ENCODE peak calls at places on chromosomes 1 and 21, in ten cellular contexts. M, G, I, B, P, A, C, R, L and D are unnamed samples. For H3K27me3, the result is how much of the 10 kb centered on the place peaks cover.

GRCh38 chr1:17434591-17434990 is 4.9 kb downstream of the RCC2 start:
- DNase-seq in M (no peak), G (no peak), I (no peak), B (no peak), P (no peak), A (no peak), C (no peak), R (no peak), L (peak), D (no peak)

GRCh38 chr1:246214708-246215504 is 292.2 kb downstream of the SMYD3 start:
- DNase-seq in M (peak), G (no peak), I (no peak), B (peak), P (no peak), A (no peak), C (no peak), R (peak), L (peak), D (no peak)

GRCh38 chr1:94395231-94395630 is 23.0 kb upstream of the ABCD3 start:
- DNase-seq in M (no peak), G (no peak), I (no peak), B (no peak), P (no peak), A (no peak), C (no peak), R (no peak), L (no peak), D (no peak)

GRCh38 chr1:186188004-186188539 is 187.0 kb downstream of the TPR start:
- DNase-seq in M (peak), G (no peak), I (no peak), B (no peak), P (no peak), A (no peak), C (peak), R (peak), L (no peak), D (no peak)

GRCh38 chr1:170494369-170494768 is 37.6 kb upstream of the GORAB start:
- DNase-seq in M (no peak), G (no peak), I (no peak), B (peak), P (no peak), A (no peak), C (no peak), R (peak), L (no peak), D (no peak)

GRCh38 chr1:117967472-117967871 is 37.9 kb downstream of the WDR3 start:
- DNase-seq in M (peak), G (no peak), I (no peak), B (no peak), P (no peak), A (no peak), C (no peak), R (peak), L (no peak), D (no peak)

GRCh38 chr1:88291902-88292301 is 392.2 kb upstream of the PKN2 start:
- DNase-seq in M (no peak), G (no peak), I (no peak), B (no peak), P (peak), A (no peak), C (no peak), R (no peak), L (no peak), D (no peak)

GRCh38 chr1:61536174-61536573 is 188.8 kb downstream of the TM2D1 start:
- DNase-seq in M (no peak), G (no peak), I (no peak), B (no peak), P (no peak), A (no peak), C (no peak), R (no peak), L (no peak), D (no peak)

GRCh38 chr1:197674286-197674685 is 101.0 kb downstream of the DENND1B start:
- DNase-seq in M (no peak), G (no peak), I (no peak), B (no peak), P (peak), A (no peak), C (no peak), R (no peak), L (no peak), D (no peak)

GRCh38 chr21:15309022-15309590 is 244.3 kb upstream of the NRIP1 start:
- DNase-seq in M (no peak), G (no peak), I (no peak), B (no peak), P (no peak), A (no peak), C (no peak), R (no peak), L (no peak), D (no peak)

GRCh38 chr21:43361493-43362296 is 65.2 kb downstream of the SIK1 start:
- DNase-seq in M (peak), G (peak), I (no peak), B (peak), P (peak), A (peak), C (no peak), R (peak), L (no peak), D (peak)

GRCh38 chr1:117341123-117341522 is 26.1 kb upstream of the MAN1A2 start:
- DNase-seq in M (no peak), G (no peak), I (no peak), B (no peak), P (no peak), A (no peak), C (no peak), R (no peak), L (no peak), D (no peak)

GRCh38 chr1:100581096-100581705 is 43.3 kb downstream of the GPR88 start:
- DNase-seq in M (no peak), G (no peak), I (no peak), B (no peak), P (no peak), A (no peak), C (no peak), R (no peak), L (no peak), D (no peak)

GRCh38 chr1:232179896-232180760 is 449.8 kb downstream of the SIPA1L2 start:
- DNase-seq in M (no peak), G (no peak), I (no peak), B (no peak), P (no peak), A (no peak), C (no peak), R (no peak), L (no peak), D (no peak)

GRCh38 chr1:60822252-60822651 is 260.1 kb upstream of the NFIA start:
- DNase-seq in M (no peak), G (no peak), I (no peak), B (no peak), P (no peak), A (no peak), C (no peak), R (no peak), L (no peak), D (no peak)

GRCh38 chr21:35408401-35408800 is 359.3 kb upstream of the RUNX1 start:
- DNase-seq in M (no peak), G (no peak), I (no peak), B (no peak), P (no peak), A (no peak), C (no peak), R (no peak), L (no peak), D (no peak)

GRCh38 chr1:247452447-247453039 is 5.4 kb downstream of the OR2B11 start:
- DNase-seq in M (no peak), G (no peak), I (no peak), B (no peak), P (no peak), A (no peak), C (no peak), R (no peak), L (no peak), D (no peak)

GRCh38 chr1:201051399-201051798 is 27.9 kb upstream of the KIF21B start:
- DNase-seq in M (no peak), G (no peak), I (no peak), B (no peak), P (no peak), A (no peak), C (no peak), R (no peak), L (no peak), D (no peak)

GRCh38 chr1:39183503-39184353 is 20.8 kb upstream of the MACF1 start:
- DNase-seq in M (peak), G (no peak), I (peak), B (peak), P (peak), A (peak), C (peak), R (peak), L (peak), D (no peak)

GRCh38 chr1:192788184-192788583 is 20.7 kb upstream of the RGS2 start:
- DNase-seq in M (peak), G (no peak), I (no peak), B (no peak), P (no peak), A (no peak), C (no peak), R (peak), L (peak), D (no peak)

GRCh38 chr1:2534315-2534714 is 4.3 kb upstream of the HES5 start:
- DNase-seq in M (no peak), G (no peak), I (no peak), B (no peak), P (no peak), A (no peak), C (no peak), R (no peak), L (no peak), D (no peak)

GRCh38 chr1:172401907-172402306 is 18.6 kb upstream of the C1orf105 start:
- DNase-seq in M (no peak), G (no peak), I (no peak), B (no peak), P (peak), A (no peak), C (no peak), R (no peak), L (peak), D (no peak)

GRCh38 chr1:224497714-224498573 is 63.3 kb upstream of the WDR26 start:
- DNase-seq in M (peak), G (no peak), I (peak), B (peak), P (no peak), A (no peak), C (peak), R (peak), L (no peak), D (peak)

GRCh38 chr1:169708633-169709032 is 2.8 kb downstream of the SELL start:
- DNase-seq in M (no peak), G (no peak), I (no peak), B (no peak), P (no peak), A (no peak), C (no peak), R (no peak), L (no peak), D (no peak)

GRCh38 chr1:201022178-201022823 is 1.2 kb downstream of the KIF21B start:
- DNase-seq in M (no peak), G (no peak), I (no peak), B (no peak), P (no peak), A (no peak), C (no peak), R (no peak), L (no peak), D (no peak)

GRCh38 chr1:244057474-244058385 is 6.6 kb downstream of the ZBTB18 start:
- DNase-seq in M (no peak), G (no peak), I (no peak), B (no peak), P (no peak), A (no peak), C (no peak), R (no peak), L (no peak), D (no peak)

GRCh38 chr1:1630191-1630964 is 1.6 kb upstream of the MMP23B start:
- DNase-seq in M (peak), G (peak), I (peak), B (peak), P (no peak), A (peak), C (no peak), R (peak), L (no peak), D (peak)

GRCh38 chr1:220775238-220775853 is 11.4 kb upstream of the MTARC1 start:
- DNase-seq in M (peak), G (no peak), I (peak), B (no peak), P (peak), A (peak), C (no peak), R (peak), L (peak), D (no peak)

GRCh38 chr1:16202281-16203210 is 9.9 kb downstream of the ARHGEF19 start:
- DNase-seq in M (no peak), G (no peak), I (no peak), B (no peak), P (no peak), A (no peak), C (no peak), R (no peak), L (no peak), D (no peak)

GRCh38 chr1:93845554-93846150 is 33.4 kb downstream of the DNTTIP2 start:
- DNase-seq in M (peak), G (no peak), I (no peak), B (peak), P (no peak), A (no peak), C (peak), R (peak), L (no peak), D (no peak)

DNA sequence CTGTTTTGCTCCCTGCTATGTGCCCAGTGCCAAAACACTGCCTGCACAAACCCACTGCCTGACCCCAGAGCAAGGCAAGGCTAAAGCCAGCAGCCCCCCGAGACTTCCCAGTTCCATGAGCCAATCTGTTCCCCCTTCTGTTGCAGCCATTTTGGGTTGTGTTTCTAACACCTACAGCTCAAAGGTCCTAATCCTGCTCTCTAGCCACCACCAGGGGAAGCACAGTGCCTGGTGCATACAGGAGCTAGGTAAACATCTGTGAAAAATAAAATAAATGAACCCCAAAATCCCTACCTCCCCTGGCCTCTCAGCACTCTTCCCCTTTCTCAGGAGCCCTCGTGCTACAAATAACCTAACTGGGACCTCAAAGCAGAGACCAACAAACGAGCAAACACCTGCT is 190.2 kb downstream of the MATN1 start:
- DNase-seq in M (no peak), G (no peak), I (peak), B (no peak), P (no peak), A (no peak), C (no peak), R (no peak), L (no peak), D (no peak)
- TF ChIP-seq CTCF in M (no peak), G (no peak), I (no peak), B (no peak), P (no peak), A (no peak), C (no peak), R (no peak), L (no peak), D (no peak)

GRCh38 chr1:56787330-56787729 is 31.9 kb downstream of the FYB2 start:
- DNase-seq in M (no peak), G (no peak), I (no peak), B (no peak), P (no peak), A (no peak), C (no peak), R (no peak), L (no peak), D (no peak)
- H3K4me3 ChIP-seq in M (no peak), G (no peak), I (no peak), B (no peak), P (no peak), A (no peak), C (no peak), R (no peak), L (no peak), D (no peak)

DNA sequence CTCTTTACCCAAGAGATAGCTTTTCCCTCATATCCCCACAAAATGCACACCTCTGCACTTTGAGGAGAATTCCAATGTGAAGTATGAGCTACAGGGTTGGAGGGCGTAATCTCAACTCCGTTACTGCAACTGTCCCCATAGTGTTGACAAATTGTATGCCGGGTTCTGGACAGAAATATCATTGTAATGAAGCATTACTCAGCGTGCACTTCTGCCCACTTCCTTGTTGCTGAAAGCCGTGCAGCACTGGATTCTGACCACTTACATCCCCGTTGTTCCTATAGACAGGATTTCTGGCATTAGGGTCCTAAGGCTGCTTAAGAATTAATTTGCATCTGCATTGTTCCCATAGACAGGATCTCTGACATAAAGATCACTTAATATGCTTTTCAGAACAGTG is 205.7 kb downstream of the RHOU start:
- DNase-seq in M (no peak), G (no peak), I (no peak), B (no peak), P (no peak), A (no peak), C (no peak), R (no peak), L (no peak), D (no peak)
- H3K27me3 ChIP-seq in M (under half), G (under half), I (under half), B (under half), P (under half), A (under half), C (half or more), R (under half), L (half or more), D (under half)

DNA sequence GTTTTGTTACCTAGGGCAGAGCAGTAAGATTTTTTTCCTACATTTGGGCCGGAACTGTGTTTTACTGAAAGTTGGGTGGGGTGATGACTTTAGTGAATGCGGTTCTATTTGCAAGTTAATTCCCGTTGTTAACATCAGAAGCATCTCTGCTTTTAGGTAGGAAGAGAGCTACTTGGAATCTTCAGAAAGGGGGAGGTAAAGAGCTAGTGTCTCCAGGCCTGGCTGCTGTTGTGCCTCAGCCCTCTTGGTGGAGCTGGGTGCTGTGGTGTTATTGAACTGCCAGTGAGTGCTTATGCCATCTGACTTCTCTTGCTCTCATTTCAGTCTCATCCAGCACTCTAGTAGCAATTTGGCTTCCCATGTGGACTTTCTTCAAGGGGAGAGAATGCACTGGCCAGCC is 3.4 kb downstream of the KDM4A start:
- DNase-seq in M (peak), G (no peak), I (no peak), B (no peak), P (peak), A (no peak), C (no peak), R (peak), L (peak), D (no peak)
- TF ChIP-seq CTCF in M (no peak), G (no peak), I (no peak), B (peak), P (peak), A (no peak), C (no peak), R (peak), L (peak), D (peak)

DNA sequence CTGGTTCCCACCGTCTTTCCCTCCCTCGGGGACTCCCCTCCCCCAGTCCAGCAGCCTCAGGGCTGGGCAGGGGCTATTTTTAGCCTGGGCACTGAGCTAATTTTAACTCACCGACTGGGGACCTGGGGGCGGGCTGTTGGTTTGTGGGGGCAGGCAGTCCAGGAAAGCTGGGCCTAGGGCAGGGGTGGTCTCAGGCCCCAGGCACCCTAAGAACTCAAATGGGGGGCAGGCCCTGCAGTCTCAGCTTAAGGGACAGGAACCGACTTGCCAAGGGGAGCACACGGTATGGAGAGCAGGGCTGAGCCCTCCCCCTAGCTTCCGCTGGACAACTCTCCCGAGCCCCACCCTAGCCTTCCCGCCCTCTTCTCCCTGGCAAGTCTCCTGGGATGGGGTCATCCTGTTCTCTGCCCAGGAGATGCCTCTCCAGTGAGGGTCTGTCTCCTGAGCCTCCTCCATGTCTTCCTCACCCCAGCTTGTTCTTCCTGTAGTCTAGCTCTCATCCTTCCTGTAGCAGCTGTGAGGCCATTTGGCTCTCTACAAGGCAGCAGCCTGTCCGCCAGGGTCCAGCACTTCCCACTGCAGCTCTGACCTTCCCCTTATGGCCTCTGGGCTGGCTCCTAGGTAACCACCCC is 10.1 kb downstream of the MEF2D start:
- DNase-seq in M (peak), G (peak), I (no peak), B (peak), P (peak), A (no peak), C (no peak), R (no peak), L (peak), D (peak)
- H3K4me3 ChIP-seq in M (no peak), G (peak), I (peak), B (peak), P (peak), A (no peak), C (no peak), R (no peak), L (no peak), D (peak)